ENCODE peak calls at places on chromosome 4, in seven cellular contexts. P, G, B, H, Q, V and W are unnamed samples.
A peak's percentile ranks its signal among the peaks of the same experiment; 100 is the strongest.

GRCh38 chr4:156638332-156638731 is 333.3 kb downstream of the PDGFC start:
- DNase-seq in Q (no peak), V (no peak), H (no peak), B (peak; percentile 40), P (no peak), G (peak; percentile 53), W (no peak)

GRCh38 chr4:85081196-85081595 is 114.7 kb upstream of the WDFY3 start:
- DNase-seq in Q (no peak), P (no peak), V (no peak), B (no peak), G (no peak), H (no peak), W (no peak)

GRCh38 chr4:150909116-150909515 is 106.0 kb downstream of the LRBA start:
- DNase-seq in P (no peak), H (no peak), Q (no peak), B (no peak), G (no peak), V (no peak), W (no peak)

GRCh38 chr4:27828843-27829242 is 968.2 kb downstream of the STIM2 start:
- DNase-seq in G (no peak), V (no peak), B (peak; percentile 92), Q (no peak), H (no peak), P (no peak), W (no peak)

GRCh38 chr4:105808459-105809041 is 86.7 kb upstream of the NPNT start:
- DNase-seq in B (peak; percentile 18), V (peak; percentile 35), P (no peak), H (no peak), Q (no peak), G (peak; percentile 88), W (peak; percentile 76)

GRCh38 chr4:112284166-112284565 is 1.5 kb downstream of the TIFA start:
- DNase-seq in H (no peak), P (no peak), B (no peak), Q (no peak), V (no peak), G (peak; percentile 8), W (peak; percentile 30)

GRCh38 chr4:55386073-55386472 is 9.7 kb upstream of the TMEM165 start:
- DNase-seq in B (peak; percentile 78), Q (no peak), V (no peak), G (peak; percentile 50), P (no peak), H (peak; percentile 52), W (peak; percentile 38)

GRCh38 chr4:140427919-140428471 is 547 bp upstream of the CLGN start:
- DNase-seq in V (no peak), G (peak; percentile 23), P (no peak), B (peak; percentile 78), Q (no peak), H (no peak), W (peak; percentile 53)

GRCh38 chr4:14810568-14810967 is 191.7 kb upstream of the CPEB2 start:
- DNase-seq in B (no peak), Q (no peak), G (no peak), P (no peak), H (no peak), V (no peak), W (no peak)

GRCh38 chr4:48944659-48945290 is 38.2 kb upstream of the OCIAD2 start:
- DNase-seq in H (peak; percentile 71), G (no peak), P (no peak), B (peak; percentile 61), Q (no peak), V (no peak), W (no peak)

GRCh38 chr4:108030332-108030731 is 40.6 kb downstream of the HADH start:
- DNase-seq in Q (peak; percentile 25), V (peak; percentile 59), H (peak; percentile 72), G (peak; percentile 76), P (peak; percentile 46), B (peak; percentile 76), W (peak; percentile 82)

GRCh38 chr4:181301735-181302380 is 941.3 kb upstream of the TENM3 start:
- DNase-seq in V (peak; percentile 15), P (no peak), H (peak; percentile 57), G (peak; percentile 43), Q (no peak), B (peak; percentile 73), W (no peak)

GRCh38 chr4:150972592-150972991 is 42.5 kb downstream of the LRBA start:
- DNase-seq in H (no peak), G (peak; percentile 32), P (no peak), Q (no peak), B (no peak), V (no peak), W (no peak)

GRCh38 chr4:155780773-155781172 is 22.0 kb downstream of the GUCY1B1 start:
- DNase-seq in Q (no peak), G (peak; percentile 78), P (no peak), H (no peak), B (no peak), V (no peak), W (peak; percentile 35)

GRCh38 chr4:168153596-168154440 is 61.5 kb downstream of the ANXA10 start:
- DNase-seq in V (peak; percentile 42), B (peak; percentile 69), H (peak; percentile 42), Q (no peak), G (peak; percentile 83), P (peak; percentile 49), W (peak; percentile 84)

GRCh38 chr4:53365121-53365485 is 758 bp downstream of the SCFD2 start:
- DNase-seq in G (peak; percentile 27), B (peak; percentile 21), Q (no peak), H (peak; percentile 29), P (no peak), V (no peak), W (peak; percentile 41)

GRCh38 chr4:26330186-26330787 is 9.5 kb downstream of the RBPJ start:
- DNase-seq in G (peak; percentile 68), B (peak; percentile 77), V (no peak), Q (no peak), P (no peak), H (no peak), W (peak; percentile 74)

GRCh38 chr4:71052034-71052433 is 58.6 kb downstream of the DCK start:
- DNase-seq in Q (no peak), P (no peak), B (no peak), V (no peak), G (no peak), H (no peak), W (no peak)

GRCh38 chr4:41957634-41958033 is 22.4 kb downstream of the TMEM33 start:
- DNase-seq in G (peak; percentile 5), P (peak; percentile 9), V (no peak), H (no peak), Q (no peak), B (peak; percentile 64), W (peak; percentile 15)

GRCh38 chr4:120158860-120159259 is 92.2 kb upstream of the MAD2L1 start:
- DNase-seq in G (no peak), Q (no peak), P (no peak), B (no peak), H (no peak), V (no peak), W (no peak)
- H4K8ac ChIP-seq in G (no peak overlapping the region), Q (no peak overlapping the region), P (no peak overlapping the region), B (no peak overlapping the region), H (no peak overlapping the region), V (no peak overlapping the region), W (no peak overlapping the region)

DNA sequence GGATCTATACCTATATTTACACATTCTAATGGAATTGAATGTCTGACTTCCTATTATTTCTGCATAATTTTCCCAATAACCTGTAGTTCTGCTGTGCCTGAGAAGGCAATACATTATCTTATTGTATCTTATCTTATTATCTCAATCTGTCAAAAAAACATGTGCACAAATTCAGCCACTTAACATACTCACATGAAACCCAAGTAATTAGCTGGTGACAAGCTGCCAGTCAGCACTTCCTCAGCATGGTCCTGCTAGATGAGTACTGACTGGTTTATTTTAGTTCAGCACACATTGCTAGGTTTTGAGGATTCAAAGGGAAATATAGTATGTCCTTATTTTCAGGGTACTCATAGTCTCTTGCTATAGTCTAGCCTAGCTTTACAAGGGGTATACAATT is 17.9 kb upstream of the FGG start:
- DNase-seq in Q (no peak), H (no peak), P (no peak), V (no peak), B (no peak), G (no peak), W (no peak)
- H3K27me3 ChIP-seq in Q (peaks cover 1% of the 10 kb centered on the region), H (no peaks in the 10 kb centered on the region), P (peaks cover 14% of the 10 kb centered on the region), V (no peaks in the 10 kb centered on the region), B (peaks cover 5% of the 10 kb centered on the region), G (peaks cover 12% of the 10 kb centered on the region), W (no peaks in the 10 kb centered on the region)

DNA sequence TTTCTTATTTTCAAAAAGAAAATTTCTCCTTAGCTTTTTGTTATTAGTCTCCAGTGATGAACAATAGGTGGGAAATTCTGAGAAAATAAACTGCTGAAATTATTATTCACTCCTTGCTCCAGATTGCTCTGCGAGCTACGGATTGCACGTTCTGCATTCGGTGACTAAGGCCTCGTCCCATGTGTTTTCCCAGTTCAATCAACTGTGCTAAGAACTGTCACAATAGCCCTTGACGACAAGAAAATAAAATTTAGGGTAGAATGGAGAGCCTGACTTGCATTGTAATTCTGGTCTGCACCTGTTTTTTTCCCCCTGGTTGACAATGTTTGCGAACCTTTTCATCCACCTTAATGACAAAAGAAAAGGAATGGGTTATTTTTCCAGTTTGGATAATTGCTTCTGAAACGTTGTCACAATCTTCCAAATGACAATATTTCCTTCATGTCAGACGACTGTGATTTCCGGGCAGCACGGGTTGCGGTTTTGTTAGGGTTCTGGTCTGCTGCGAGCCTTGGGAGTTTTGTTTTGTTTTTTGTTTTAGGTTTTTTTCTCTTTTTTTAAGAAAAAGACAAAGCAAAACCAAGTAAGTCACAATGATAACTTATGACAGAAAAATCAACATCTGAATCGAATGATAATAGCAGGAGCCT is 124.5 kb upstream of the NOCT start:
- DNase-seq in Q (no peak), P (no peak), G (no peak), B (no peak), H (no peak), V (no peak), W (no peak)
- H4K8ac ChIP-seq in Q (no peak overlapping the region), P (no peak overlapping the region), G (no peak overlapping the region), B (no peak overlapping the region), H (no peak overlapping the region), V (no peak overlapping the region), W (no peak overlapping the region)

GRCh38 chr4:99645036-99645435 is 12.6 kb downstream of the C4orf54 start:
- DNase-seq in Q (peak; percentile 47), G (no peak), H (no peak), V (no peak), P (peak; percentile 32), B (peak; percentile 57), W (no peak)

GRCh38 chr4:99640676-99641075 is 17.0 kb downstream of the C4orf54 start:
- DNase-seq in H (no peak), G (no peak), V (no peak), P (no peak), Q (no peak), B (no peak), W (no peak)

GRCh38 chr4:99642725-99643489 is 14.7 kb downstream of the C4orf54 start:
- DNase-seq in H (no peak), Q (no peak), V (no peak), B (peak; percentile 17), G (no peak), P (no peak), W (no peak)

GRCh38 chr4:99645638-99646037 is 12.0 kb downstream of the C4orf54 start:
- DNase-seq in P (no peak), H (no peak), Q (no peak), V (no peak), B (no peak), G (no peak), W (no peak)

DNA sequence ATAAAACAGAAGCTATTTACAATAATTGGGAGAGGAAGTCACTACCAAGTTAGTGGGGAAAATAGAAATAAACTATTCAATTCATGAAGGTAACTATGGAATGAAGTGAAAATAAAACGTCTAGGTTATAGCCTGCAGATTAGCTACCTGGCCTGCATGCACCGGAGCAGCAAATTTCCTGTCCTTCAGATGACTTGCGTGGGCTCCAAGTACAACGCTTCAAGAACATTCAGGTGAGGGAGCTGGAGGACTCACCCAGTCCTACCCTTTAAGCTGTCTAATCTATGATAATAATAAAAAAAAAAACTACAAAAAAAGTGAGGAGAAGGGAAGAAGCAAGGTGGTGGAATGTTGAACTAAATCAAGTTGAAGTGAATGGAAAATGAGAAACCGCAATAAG is 13.2 kb downstream of the C4orf54 start:
- DNase-seq in P (no peak), Q (no peak), V (no peak), B (peak; percentile 14), H (no peak), G (no peak), W (no peak)
- H3K27me3 ChIP-seq in P (no peaks in the 10 kb centered on the region), Q (peaks cover 6% of the 10 kb centered on the region), V (no peaks in the 10 kb centered on the region), B (no peaks in the 10 kb centered on the region), H (peaks cover 3% of the 10 kb centered on the region), G (peaks cover 3% of the 10 kb centered on the region), W (no peaks in the 10 kb centered on the region)